ENCODE peak calls at places on chromosome X, in four cellular contexts. One of them, this sample, is unnamed.

GRCh38 chrX:108025954-108026616 is 18.8 kb upstream of the VSIG1 start:
- DNase-seq in Peyer's patch: no peak
- DNase-seq in AG09309: no peak
- DNase-seq in dorsolateral prefrontal cortex: no peak
- DNase-seq in this sample: no peak

GRCh38 chrX:26562156-26562555 is 346.2 kb downstream of the MAGEB5 start:
- DNase-seq in Peyer's patch: no peak
- DNase-seq in AG09309: no peak
- DNase-seq in dorsolateral prefrontal cortex: no peak
- DNase-seq in this sample: no peak

GRCh38 chrX:57453901-57454300 is 137.9 kb upstream of the ZXDB start:
- DNase-seq in Peyer's patch: no peak
- DNase-seq in AG09309: no peak
- DNase-seq in dorsolateral prefrontal cortex: no peak
- DNase-seq in this sample: peak

GRCh38 chrX:21781976-21782375 is 24.1 kb upstream of the SMPX start:
- DNase-seq in Peyer's patch: no peak
- DNase-seq in AG09309: no peak
- DNase-seq in dorsolateral prefrontal cortex: no peak
- DNase-seq in this sample: no peak

GRCh38 chrX:130109429-130110378 is 593 bp downstream of the ELF4 start:
- DNase-seq in Peyer's patch: no peak
- DNase-seq in AG09309: no peak
- DNase-seq in dorsolateral prefrontal cortex: no peak
- DNase-seq in this sample: no peak

GRCh38 chrX:130280901-130281300 is 12.2 kb upstream of the ZNF280C start:
- DNase-seq in Peyer's patch: no peak
- DNase-seq in AG09309: no peak
- DNase-seq in dorsolateral prefrontal cortex: no peak
- DNase-seq in this sample: no peak

GRCh38 chrX:139720136-139720535 is 12.2 kb upstream of the MCF2 start:
- DNase-seq in Peyer's patch: no peak
- DNase-seq in AG09309: no peak
- DNase-seq in dorsolateral prefrontal cortex: no peak
- DNase-seq in this sample: peak

GRCh38 chrX:155666741-155667140 is 54.0 kb upstream of the TMLHE start:
- DNase-seq in Peyer's patch: no peak
- DNase-seq in AG09309: no peak
- DNase-seq in dorsolateral prefrontal cortex: no peak
- DNase-seq in this sample: no peak

GRCh38 chrX:74251006-74251930 is 52.7 kb upstream of the ZCCHC13 start:
- DNase-seq in Peyer's patch: no peak
- DNase-seq in AG09309: peak
- DNase-seq in dorsolateral prefrontal cortex: no peak
- DNase-seq in this sample: peak

GRCh38 chrX:103716967-103717366 is 6.3 kb downstream of the TMEM31 start:
- DNase-seq in Peyer's patch: no peak
- DNase-seq in AG09309: peak
- DNase-seq in dorsolateral prefrontal cortex: no peak
- DNase-seq in this sample: peak

GRCh38 chrX:23436875-23437274 is 102.2 kb downstream of the PTCHD1 start:
- DNase-seq in Peyer's patch: no peak
- DNase-seq in AG09309: no peak
- DNase-seq in dorsolateral prefrontal cortex: no peak
- DNase-seq in this sample: no peak

GRCh38 chrX:56788229-56788628 is 59.2 kb downstream of the NBDY start:
- DNase-seq in Peyer's patch: peak
- DNase-seq in AG09309: no peak
- DNase-seq in dorsolateral prefrontal cortex: no peak
- DNase-seq in this sample: no peak

GRCh38 chrX:130108647-130109428 is 1.5 kb downstream of the ELF4 start:
- DNase-seq in Peyer's patch: peak
- DNase-seq in AG09309: no peak
- DNase-seq in dorsolateral prefrontal cortex: no peak
- DNase-seq in this sample: peak

GRCh38 chrX:71846429-71846828 is 64.2 kb upstream of the NHSL2 start:
- DNase-seq in Peyer's patch: no peak
- DNase-seq in AG09309: no peak
- DNase-seq in dorsolateral prefrontal cortex: no peak
- DNase-seq in this sample: peak

GRCh38 chrX:133897593-133898163 is 87.7 kb downstream of the GPC3 start:
- DNase-seq in Peyer's patch: no peak
- DNase-seq in AG09309: no peak
- DNase-seq in dorsolateral prefrontal cortex: no peak
- DNase-seq in this sample: no peak

GRCh38 chrX:18702362-18703195 is 4.9 kb upstream of the PPEF1 start:
- DNase-seq in Peyer's patch: no peak
- DNase-seq in AG09309: no peak
- DNase-seq in dorsolateral prefrontal cortex: no peak
- DNase-seq in this sample: peak

GRCh38 chrX:95145848-95146540 is 1472.0 kb downstream of the FAM133A start:
- DNase-seq in Peyer's patch: no peak
- DNase-seq in AG09309: no peak
- DNase-seq in dorsolateral prefrontal cortex: no peak
- DNase-seq in this sample: peak
- TF ChIP-seq CTCF in Peyer's patch: no peak
- TF ChIP-seq CTCF in AG09309: no peak
- TF ChIP-seq CTCF in dorsolateral prefrontal cortex: no peak
- TF ChIP-seq CTCF in this sample: peak

GRCh38 chrX:49163555-49164419 is 1.2 kb downstream of the MAGIX start:
- DNase-seq in Peyer's patch: peak
- DNase-seq in AG09309: no peak
- DNase-seq in dorsolateral prefrontal cortex: peak
- DNase-seq in this sample: peak
- TF ChIP-seq CTCF in Peyer's patch: peak
- TF ChIP-seq CTCF in AG09309: peak
- TF ChIP-seq CTCF in dorsolateral prefrontal cortex: peak
- TF ChIP-seq CTCF in this sample: peak

GRCh38 chrX:87702795-87703194 is 185.2 kb downstream of the KLHL4 start:
- DNase-seq in Peyer's patch: no peak
- DNase-seq in AG09309: no peak
- DNase-seq in dorsolateral prefrontal cortex: no peak
- DNase-seq in this sample: peak

GRCh38 chrX:87693204-87693603 is 175.6 kb downstream of the KLHL4 start:
- DNase-seq in Peyer's patch: no peak
- DNase-seq in AG09309: no peak
- DNase-seq in dorsolateral prefrontal cortex: no peak
- DNase-seq in this sample: no peak

GRCh38 chrX:87697409-87697808 is 179.8 kb downstream of the KLHL4 start:
- DNase-seq in Peyer's patch: no peak
- DNase-seq in AG09309: no peak
- DNase-seq in dorsolateral prefrontal cortex: no peak
- DNase-seq in this sample: no peak
- TF ChIP-seq CTCF in Peyer's patch: no peak
- TF ChIP-seq CTCF in AG09309: no peak
- TF ChIP-seq CTCF in dorsolateral prefrontal cortex: no peak
- TF ChIP-seq CTCF in this sample: peak

DNA sequence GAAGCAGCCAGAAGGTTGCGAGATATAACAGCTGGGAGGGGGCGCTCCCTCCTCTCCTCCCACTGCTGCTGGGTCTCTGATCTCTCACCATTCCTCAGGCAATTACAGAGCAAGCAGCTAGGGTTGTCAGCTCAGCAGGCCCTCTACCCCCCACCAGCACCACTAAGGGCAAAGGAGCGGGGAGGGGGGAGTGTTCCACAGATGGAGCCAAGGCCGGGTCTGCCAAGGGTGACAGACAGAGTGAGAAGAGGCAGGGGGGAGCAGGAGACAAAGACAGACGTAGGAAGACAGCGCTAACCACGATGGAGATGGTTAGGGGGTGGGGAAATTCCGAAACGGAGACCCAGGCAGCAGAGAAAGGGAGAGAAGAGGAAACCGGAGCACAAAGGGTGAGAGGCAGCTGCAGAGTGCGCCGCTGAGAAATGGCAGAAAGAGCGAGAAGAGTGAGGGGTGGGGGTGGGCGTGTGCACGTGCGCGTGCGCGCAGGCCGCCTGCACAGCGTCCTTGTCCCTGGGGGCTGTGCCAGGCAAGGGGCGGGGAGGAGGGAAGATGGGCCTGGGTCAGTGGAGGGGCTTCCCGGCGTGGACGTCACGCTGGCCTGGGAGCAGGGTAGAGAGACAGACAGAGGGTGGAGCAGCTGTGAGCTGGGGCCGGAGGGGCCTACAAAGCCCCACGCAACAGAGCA is 6.9 kb downstream of the L1CAM start:
- DNase-seq in Peyer's patch: no peak
- DNase-seq in AG09309: no peak
- DNase-seq in dorsolateral prefrontal cortex: no peak
- DNase-seq in this sample: no peak
- TF ChIP-seq CTCF in Peyer's patch: no peak
- TF ChIP-seq CTCF in AG09309: no peak
- TF ChIP-seq CTCF in dorsolateral prefrontal cortex: no peak
- TF ChIP-seq CTCF in this sample: no peak

GRCh38 chrX:81280148-81280547 is 78.2 kb downstream of the SH3BGRL start:
- DNase-seq in Peyer's patch: no peak
- DNase-seq in AG09309: no peak
- DNase-seq in dorsolateral prefrontal cortex: no peak
- DNase-seq in this sample: no peak
- TF ChIP-seq CTCF in Peyer's patch: no peak
- TF ChIP-seq CTCF in AG09309: no peak
- TF ChIP-seq CTCF in dorsolateral prefrontal cortex: no peak
- TF ChIP-seq CTCF in this sample: no peak

DNA sequence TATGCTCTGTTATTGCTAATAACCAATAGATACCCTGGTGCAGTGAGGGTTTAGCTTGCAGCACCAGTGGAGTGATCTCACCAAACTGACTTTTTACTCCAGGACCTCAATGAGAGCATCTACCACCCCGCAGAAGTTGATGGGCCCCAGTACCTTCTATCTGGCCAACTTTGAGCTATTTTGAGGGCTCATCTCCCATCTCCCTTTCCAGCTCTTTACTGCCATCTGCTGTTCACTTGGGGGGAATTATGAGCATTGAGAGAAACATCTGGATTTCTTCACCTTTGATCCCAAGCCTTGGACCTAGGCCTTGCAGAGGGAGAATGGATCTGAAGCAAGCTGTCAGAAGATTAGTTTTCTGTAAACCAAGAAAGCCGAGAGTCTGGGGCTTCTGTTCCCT is 143.6 kb downstream of the TMEM164 start:
- DNase-seq in Peyer's patch: no peak
- DNase-seq in AG09309: no peak
- DNase-seq in dorsolateral prefrontal cortex: no peak
- DNase-seq in this sample: peak
- TF ChIP-seq CTCF in Peyer's patch: peak
- TF ChIP-seq CTCF in AG09309: peak
- TF ChIP-seq CTCF in dorsolateral prefrontal cortex: peak
- TF ChIP-seq CTCF in this sample: peak

GRCh38 chrX:40415675-40416074 is 165.1 kb upstream of the ATP6AP2 start:
- DNase-seq in Peyer's patch: no peak
- DNase-seq in AG09309: no peak
- DNase-seq in dorsolateral prefrontal cortex: no peak
- DNase-seq in this sample: peak
- TF ChIP-seq CTCF in Peyer's patch: no peak
- TF ChIP-seq CTCF in AG09309: no peak
- TF ChIP-seq CTCF in dorsolateral prefrontal cortex: no peak
- TF ChIP-seq CTCF in this sample: no peak

GRCh38 chrX:145533534-145533933 is 284.1 kb upstream of the SLITRK2 start:
- DNase-seq in Peyer's patch: no peak
- DNase-seq in AG09309: no peak
- DNase-seq in dorsolateral prefrontal cortex: no peak
- DNase-seq in this sample: no peak
- TF ChIP-seq CTCF in Peyer's patch: no peak
- TF ChIP-seq CTCF in AG09309: no peak
- TF ChIP-seq CTCF in dorsolateral prefrontal cortex: no peak
- TF ChIP-seq CTCF in this sample: no peak

This sample was measured in MCF 10A.